ENCODE peak calls at places on chromosomes 16 and 17, in four cellular contexts. F, B, T and A are unnamed samples.

GRCh38 chr17:37438141-37438540 is 31.5 kb downstream of the TADA2A start:
- DNase-seq in F (no peak), B (no peak), T (no peak), A (peak)

GRCh38 chr16:85910073-85910853 is 11.3 kb downstream of the IRF8 start:
- DNase-seq in F (no peak), B (no peak), T (no peak), A (no peak)

GRCh38 chr16:27598226-27598625 is 48.3 kb downstream of the KATNIP start:
- DNase-seq in F (no peak), B (no peak), T (no peak), A (no peak)

GRCh38 chr16:4673387-4674046 is 19.8 kb upstream of the NUDT16L1 start:
- DNase-seq in F (no peak), B (no peak), T (no peak), A (no peak)

GRCh38 chr16:5444181-5444580 is 346.6 kb upstream of the EEF2KMT start:
- DNase-seq in F (no peak), B (no peak), T (no peak), A (no peak)

GRCh38 chr16:3173892-3174617 is 13.9 kb upstream of the OR1F1 start:
- DNase-seq in F (no peak), B (no peak), T (peak), A (no peak)

GRCh38 chr16:68005786-68006286 is 6.6 kb upstream of the DPEP2 start:
- DNase-seq in F (no peak), B (peak), T (no peak), A (peak)

GRCh38 chr17:77657821-77658220 is 300.7 kb upstream of the TNRC6C start:
- DNase-seq in F (no peak), B (no peak), T (no peak), A (no peak)

GRCh38 chr16:20818929-20819585 is 12.7 kb downstream of the REXO5 start:
- DNase-seq in F (no peak), B (no peak), T (no peak), A (no peak)

GRCh38 chr16:22641030-22641671 is 130.5 kb downstream of the NPIPB5 start:
- DNase-seq in F (peak), B (no peak), T (peak), A (peak)

GRCh38 chr17:42975265-42975664 is 4.6 kb downstream of the PTGES3L start:
- DNase-seq in F (no peak), B (no peak), T (no peak), A (no peak)

GRCh38 chr17:1043601-1044251 is 46.8 kb downstream of the TIMM22 start:
- DNase-seq in F (no peak), B (no peak), T (no peak), A (peak)